ENCODE peak calls at places on chromosome 21, in nine cellular contexts. One of them, this sample, is unnamed.

GRCh38 chr21:37877171-37877570 is 39.1 kb downstream of the KCNJ6 start:
- DNase-seq in HTR-8/SVneo: no peak
- DNase-seq in nephron progenitor cell: no peak
- DNase-seq in SHP77 treated with DMSO at 0.1 percent for 48 hours: no peak
- DNase-seq in Calu3: no peak
- DNase-seq in activated T-helper 1 cell treated with anti-CD3 and anti-CD28 coated beads, Interleukin-12 subunit alpha, Interleukin-12 subunit beta, Interleukin-2, Interleukin-4 antibody, amounts not matched to agents 30 ng/mL and 10 ng/mL and 1 ng/mL, durations not matched to agents 14 hours and 24 hours and 36 hours: no peak
- DNase-seq in stimulated activated CD8-positive, alpha-beta memory T cell treated with anti-CD3 and anti-CD28 coated beads, Interleukin-4, amount 100 ng/mL, for 24 hours: no peak
- DNase-seq in stimulated activated CD4-positive, alpha-beta T cell treated with anti-CD3 and anti-CD28 coated beads, Interleukin-4, amount 100 ng/mL, for 4 hours: no peak
- DNase-seq in NCI-H748 treated with DMSO at 0.1 percent for 48 hours: no peak
- DNase-seq in this sample: no peak

GRCh38 chr21:44875341-44875740 is 1.9 kb upstream of the PTTG1IP start:
- DNase-seq in HTR-8/SVneo: no peak
- DNase-seq in NCI-H748 treated with DMSO at 0.1 percent for 48 hours: no peak
- DNase-seq in Calu3: no peak
- DNase-seq in nephron progenitor cell: no peak
- DNase-seq in stimulated activated CD8-positive, alpha-beta memory T cell treated with anti-CD3 and anti-CD28 coated beads, Interleukin-4, amount 100 ng/mL, for 24 hours: no peak
- DNase-seq in SHP77 treated with DMSO at 0.1 percent for 48 hours: no peak
- DNase-seq in stimulated activated CD4-positive, alpha-beta T cell treated with anti-CD3 and anti-CD28 coated beads, Interleukin-4, amount 100 ng/mL, for 4 hours: no peak
- DNase-seq in activated T-helper 1 cell treated with anti-CD3 and anti-CD28 coated beads, Interleukin-12 subunit alpha, Interleukin-12 subunit beta, Interleukin-2, Interleukin-4 antibody, amounts not matched to agents 30 ng/mL and 10 ng/mL and 1 ng/mL, durations not matched to agents 14 hours and 24 hours and 36 hours: peak; percentile 17
- DNase-seq in this sample: no peak

GRCh38 chr21:15514073-15514946 is 215.5 kb upstream of the USP25 start:
- DNase-seq in stimulated activated CD8-positive, alpha-beta memory T cell treated with anti-CD3 and anti-CD28 coated beads, Interleukin-4, amount 100 ng/mL, for 24 hours: peak; percentile 25
- DNase-seq in HTR-8/SVneo: no peak
- DNase-seq in activated T-helper 1 cell treated with anti-CD3 and anti-CD28 coated beads, Interleukin-12 subunit alpha, Interleukin-12 subunit beta, Interleukin-2, Interleukin-4 antibody, amounts not matched to agents 30 ng/mL and 10 ng/mL and 1 ng/mL, durations not matched to agents 14 hours and 24 hours and 36 hours: peak; percentile 57
- DNase-seq in Calu3: no peak
- DNase-seq in stimulated activated CD4-positive, alpha-beta T cell treated with anti-CD3 and anti-CD28 coated beads, Interleukin-4, amount 100 ng/mL, for 4 hours: peak; percentile 24
- DNase-seq in SHP77 treated with DMSO at 0.1 percent for 48 hours: no peak
- DNase-seq in nephron progenitor cell: no peak
- DNase-seq in NCI-H748 treated with DMSO at 0.1 percent for 48 hours: no peak
- DNase-seq in this sample: no peak

GRCh38 chr21:44024895-44025353 is 12.8 kb downstream of the TRAPPC10 start:
- DNase-seq in nephron progenitor cell: no peak
- DNase-seq in stimulated activated CD4-positive, alpha-beta T cell treated with anti-CD3 and anti-CD28 coated beads, Interleukin-4, amount 100 ng/mL, for 4 hours: no peak
- DNase-seq in activated T-helper 1 cell treated with anti-CD3 and anti-CD28 coated beads, Interleukin-12 subunit alpha, Interleukin-12 subunit beta, Interleukin-2, Interleukin-4 antibody, amounts not matched to agents 30 ng/mL and 10 ng/mL and 1 ng/mL, durations not matched to agents 14 hours and 24 hours and 36 hours: no peak
- DNase-seq in SHP77 treated with DMSO at 0.1 percent for 48 hours: no peak
- DNase-seq in stimulated activated CD8-positive, alpha-beta memory T cell treated with anti-CD3 and anti-CD28 coated beads, Interleukin-4, amount 100 ng/mL, for 24 hours: no peak
- DNase-seq in Calu3: no peak
- DNase-seq in HTR-8/SVneo: no peak
- DNase-seq in NCI-H748 treated with DMSO at 0.1 percent for 48 hours: no peak
- DNase-seq in this sample: no peak

GRCh38 chr21:45699251-45699942 is 55.9 kb downstream of the PCBP3 start:
- DNase-seq in stimulated activated CD8-positive, alpha-beta memory T cell treated with anti-CD3 and anti-CD28 coated beads, Interleukin-4, amount 100 ng/mL, for 24 hours: no peak
- DNase-seq in stimulated activated CD4-positive, alpha-beta T cell treated with anti-CD3 and anti-CD28 coated beads, Interleukin-4, amount 100 ng/mL, for 4 hours: no peak
- DNase-seq in activated T-helper 1 cell treated with anti-CD3 and anti-CD28 coated beads, Interleukin-12 subunit alpha, Interleukin-12 subunit beta, Interleukin-2, Interleukin-4 antibody, amounts not matched to agents 30 ng/mL and 10 ng/mL and 1 ng/mL, durations not matched to agents 14 hours and 24 hours and 36 hours: no peak
- DNase-seq in Calu3: no peak
- DNase-seq in NCI-H748 treated with DMSO at 0.1 percent for 48 hours: no peak
- DNase-seq in nephron progenitor cell: no peak
- DNase-seq in SHP77 treated with DMSO at 0.1 percent for 48 hours: no peak
- DNase-seq in HTR-8/SVneo: no peak
- DNase-seq in this sample: no peak

GRCh38 chr21:16243396-16243795 is 513.6 kb downstream of the USP25 start:
- DNase-seq in NCI-H748 treated with DMSO at 0.1 percent for 48 hours: no peak
- DNase-seq in SHP77 treated with DMSO at 0.1 percent for 48 hours: no peak
- DNase-seq in Calu3: no peak
- DNase-seq in HTR-8/SVneo: no peak
- DNase-seq in stimulated activated CD4-positive, alpha-beta T cell treated with anti-CD3 and anti-CD28 coated beads, Interleukin-4, amount 100 ng/mL, for 4 hours: no peak
- DNase-seq in stimulated activated CD8-positive, alpha-beta memory T cell treated with anti-CD3 and anti-CD28 coated beads, Interleukin-4, amount 100 ng/mL, for 24 hours: no peak
- DNase-seq in activated T-helper 1 cell treated with anti-CD3 and anti-CD28 coated beads, Interleukin-12 subunit alpha, Interleukin-12 subunit beta, Interleukin-2, Interleukin-4 antibody, amounts not matched to agents 30 ng/mL and 10 ng/mL and 1 ng/mL, durations not matched to agents 14 hours and 24 hours and 36 hours: no peak
- DNase-seq in nephron progenitor cell: no peak
- DNase-seq in this sample: no peak

GRCh38 chr21:17083084-17083483 is 429.8 kb upstream of the CXADR start:
- DNase-seq in stimulated activated CD4-positive, alpha-beta T cell treated with anti-CD3 and anti-CD28 coated beads, Interleukin-4, amount 100 ng/mL, for 4 hours: no peak
- DNase-seq in NCI-H748 treated with DMSO at 0.1 percent for 48 hours: no peak
- DNase-seq in HTR-8/SVneo: no peak
- DNase-seq in stimulated activated CD8-positive, alpha-beta memory T cell treated with anti-CD3 and anti-CD28 coated beads, Interleukin-4, amount 100 ng/mL, for 24 hours: no peak
- DNase-seq in SHP77 treated with DMSO at 0.1 percent for 48 hours: no peak
- DNase-seq in nephron progenitor cell: no peak
- DNase-seq in Calu3: no peak
- DNase-seq in activated T-helper 1 cell treated with anti-CD3 and anti-CD28 coated beads, Interleukin-12 subunit alpha, Interleukin-12 subunit beta, Interleukin-2, Interleukin-4 antibody, amounts not matched to agents 30 ng/mL and 10 ng/mL and 1 ng/mL, durations not matched to agents 14 hours and 24 hours and 36 hours: no peak
- DNase-seq in this sample: no peak

GRCh38 chr21:37557261-37557950 is 190.8 kb downstream of the DYRK1A start:
- DNase-seq in activated T-helper 1 cell treated with anti-CD3 and anti-CD28 coated beads, Interleukin-12 subunit alpha, Interleukin-12 subunit beta, Interleukin-2, Interleukin-4 antibody, amounts not matched to agents 30 ng/mL and 10 ng/mL and 1 ng/mL, durations not matched to agents 14 hours and 24 hours and 36 hours: no peak
- DNase-seq in Calu3: no peak
- DNase-seq in stimulated activated CD8-positive, alpha-beta memory T cell treated with anti-CD3 and anti-CD28 coated beads, Interleukin-4, amount 100 ng/mL, for 24 hours: no peak
- DNase-seq in NCI-H748 treated with DMSO at 0.1 percent for 48 hours: no peak
- DNase-seq in SHP77 treated with DMSO at 0.1 percent for 48 hours: no peak
- DNase-seq in nephron progenitor cell: no peak
- DNase-seq in stimulated activated CD4-positive, alpha-beta T cell treated with anti-CD3 and anti-CD28 coated beads, Interleukin-4, amount 100 ng/mL, for 4 hours: no peak
- DNase-seq in HTR-8/SVneo: no peak
- DNase-seq in this sample: no peak

GRCh38 chr21:44681861-44682579 is at the start of gene KRTAP12-1:
- DNase-seq in Calu3: no peak
- DNase-seq in stimulated activated CD4-positive, alpha-beta T cell treated with anti-CD3 and anti-CD28 coated beads, Interleukin-4, amount 100 ng/mL, for 4 hours: no peak
- DNase-seq in activated T-helper 1 cell treated with anti-CD3 and anti-CD28 coated beads, Interleukin-12 subunit alpha, Interleukin-12 subunit beta, Interleukin-2, Interleukin-4 antibody, amounts not matched to agents 30 ng/mL and 10 ng/mL and 1 ng/mL, durations not matched to agents 14 hours and 24 hours and 36 hours: no peak
- DNase-seq in NCI-H748 treated with DMSO at 0.1 percent for 48 hours: peak; percentile 94
- DNase-seq in SHP77 treated with DMSO at 0.1 percent for 48 hours: peak; percentile 33
- DNase-seq in HTR-8/SVneo: no peak
- DNase-seq in nephron progenitor cell: no peak
- DNase-seq in stimulated activated CD8-positive, alpha-beta memory T cell treated with anti-CD3 and anti-CD28 coated beads, Interleukin-4, amount 100 ng/mL, for 24 hours: no peak
- DNase-seq in this sample: peak; percentile 81

GRCh38 chr21:40652436-40652835 is 194.5 kb downstream of the DSCAM start:
- DNase-seq in stimulated activated CD4-positive, alpha-beta T cell treated with anti-CD3 and anti-CD28 coated beads, Interleukin-4, amount 100 ng/mL, for 4 hours: no peak
- DNase-seq in activated T-helper 1 cell treated with anti-CD3 and anti-CD28 coated beads, Interleukin-12 subunit alpha, Interleukin-12 subunit beta, Interleukin-2, Interleukin-4 antibody, amounts not matched to agents 30 ng/mL and 10 ng/mL and 1 ng/mL, durations not matched to agents 14 hours and 24 hours and 36 hours: no peak
- DNase-seq in stimulated activated CD8-positive, alpha-beta memory T cell treated with anti-CD3 and anti-CD28 coated beads, Interleukin-4, amount 100 ng/mL, for 24 hours: no peak
- DNase-seq in Calu3: no peak
- DNase-seq in HTR-8/SVneo: no peak
- DNase-seq in nephron progenitor cell: no peak
- DNase-seq in SHP77 treated with DMSO at 0.1 percent for 48 hours: no peak
- DNase-seq in NCI-H748 treated with DMSO at 0.1 percent for 48 hours: no peak
- DNase-seq in this sample: no peak

GRCh38 chr21:42843021-42843420 is 36.3 kb downstream of the WDR4 start:
- DNase-seq in nephron progenitor cell: no peak
- DNase-seq in SHP77 treated with DMSO at 0.1 percent for 48 hours: no peak
- DNase-seq in stimulated activated CD8-positive, alpha-beta memory T cell treated with anti-CD3 and anti-CD28 coated beads, Interleukin-4, amount 100 ng/mL, for 24 hours: no peak
- DNase-seq in stimulated activated CD4-positive, alpha-beta T cell treated with anti-CD3 and anti-CD28 coated beads, Interleukin-4, amount 100 ng/mL, for 4 hours: no peak
- DNase-seq in Calu3: no peak
- DNase-seq in HTR-8/SVneo: no peak
- DNase-seq in NCI-H748 treated with DMSO at 0.1 percent for 48 hours: no peak
- DNase-seq in activated T-helper 1 cell treated with anti-CD3 and anti-CD28 coated beads, Interleukin-12 subunit alpha, Interleukin-12 subunit beta, Interleukin-2, Interleukin-4 antibody, amounts not matched to agents 30 ng/mL and 10 ng/mL and 1 ng/mL, durations not matched to agents 14 hours and 24 hours and 36 hours: no peak
- DNase-seq in this sample: no peak

GRCh38 chr21:38997051-38997450 is 186.2 kb downstream of the PSMG1 start:
- DNase-seq in nephron progenitor cell: no peak
- DNase-seq in stimulated activated CD4-positive, alpha-beta T cell treated with anti-CD3 and anti-CD28 coated beads, Interleukin-4, amount 100 ng/mL, for 4 hours: no peak
- DNase-seq in Calu3: no peak
- DNase-seq in NCI-H748 treated with DMSO at 0.1 percent for 48 hours: no peak
- DNase-seq in activated T-helper 1 cell treated with anti-CD3 and anti-CD28 coated beads, Interleukin-12 subunit alpha, Interleukin-12 subunit beta, Interleukin-2, Interleukin-4 antibody, amounts not matched to agents 30 ng/mL and 10 ng/mL and 1 ng/mL, durations not matched to agents 14 hours and 24 hours and 36 hours: no peak
- DNase-seq in HTR-8/SVneo: no peak
- DNase-seq in stimulated activated CD8-positive, alpha-beta memory T cell treated with anti-CD3 and anti-CD28 coated beads, Interleukin-4, amount 100 ng/mL, for 24 hours: no peak
- DNase-seq in SHP77 treated with DMSO at 0.1 percent for 48 hours: no peak
- DNase-seq in this sample: no peak

GRCh38 chr21:35831791-35832190 is 228.5 kb downstream of the SETD4 start:
- DNase-seq in SHP77 treated with DMSO at 0.1 percent for 48 hours: no peak
- DNase-seq in stimulated activated CD8-positive, alpha-beta memory T cell treated with anti-CD3 and anti-CD28 coated beads, Interleukin-4, amount 100 ng/mL, for 24 hours: no peak
- DNase-seq in activated T-helper 1 cell treated with anti-CD3 and anti-CD28 coated beads, Interleukin-12 subunit alpha, Interleukin-12 subunit beta, Interleukin-2, Interleukin-4 antibody, amounts not matched to agents 30 ng/mL and 10 ng/mL and 1 ng/mL, durations not matched to agents 14 hours and 24 hours and 36 hours: no peak
- DNase-seq in Calu3: no peak
- DNase-seq in NCI-H748 treated with DMSO at 0.1 percent for 48 hours: no peak
- DNase-seq in nephron progenitor cell: peak; percentile 23
- DNase-seq in HTR-8/SVneo: no peak
- DNase-seq in stimulated activated CD4-positive, alpha-beta T cell treated with anti-CD3 and anti-CD28 coated beads, Interleukin-4, amount 100 ng/mL, for 4 hours: no peak
- DNase-seq in this sample: no peak

GRCh38 chr21:43855955-43856354 is 9.1 kb upstream of the AGPAT3 start:
- DNase-seq in HTR-8/SVneo: no peak
- DNase-seq in activated T-helper 1 cell treated with anti-CD3 and anti-CD28 coated beads, Interleukin-12 subunit alpha, Interleukin-12 subunit beta, Interleukin-2, Interleukin-4 antibody, amounts not matched to agents 30 ng/mL and 10 ng/mL and 1 ng/mL, durations not matched to agents 14 hours and 24 hours and 36 hours: no peak
- DNase-seq in nephron progenitor cell: no peak
- DNase-seq in stimulated activated CD8-positive, alpha-beta memory T cell treated with anti-CD3 and anti-CD28 coated beads, Interleukin-4, amount 100 ng/mL, for 24 hours: no peak
- DNase-seq in Calu3: no peak
- DNase-seq in SHP77 treated with DMSO at 0.1 percent for 48 hours: no peak
- DNase-seq in NCI-H748 treated with DMSO at 0.1 percent for 48 hours: no peak
- DNase-seq in stimulated activated CD4-positive, alpha-beta T cell treated with anti-CD3 and anti-CD28 coated beads, Interleukin-4, amount 100 ng/mL, for 4 hours: no peak
- DNase-seq in this sample: no peak

GRCh38 chr21:31873696-31874599 is 1.1 kb downstream of the HUNK start:
- DNase-seq in SHP77 treated with DMSO at 0.1 percent for 48 hours: no peak
- DNase-seq in stimulated activated CD4-positive, alpha-beta T cell treated with anti-CD3 and anti-CD28 coated beads, Interleukin-4, amount 100 ng/mL, for 4 hours: peak; percentile 57
- DNase-seq in stimulated activated CD8-positive, alpha-beta memory T cell treated with anti-CD3 and anti-CD28 coated beads, Interleukin-4, amount 100 ng/mL, for 24 hours: peak; percentile 38
- DNase-seq in nephron progenitor cell: peak; percentile 91
- DNase-seq in activated T-helper 1 cell treated with anti-CD3 and anti-CD28 coated beads, Interleukin-12 subunit alpha, Interleukin-12 subunit beta, Interleukin-2, Interleukin-4 antibody, amounts not matched to agents 30 ng/mL and 10 ng/mL and 1 ng/mL, durations not matched to agents 14 hours and 24 hours and 36 hours: no peak
- DNase-seq in NCI-H748 treated with DMSO at 0.1 percent for 48 hours: peak; percentile 67
- DNase-seq in Calu3: peak; percentile 72
- DNase-seq in HTR-8/SVneo: no peak
- DNase-seq in this sample: no peak

This sample was measured in NCI-H1436 treated with DMSO at 0.1 percent for 48 hours.